ENCODE peak calls at places on chromosomes 1 and 21, in six cellular contexts. Y is IMR-90, S is sigmoid colon, J is endothelial cell of umbilical vein, M is thyroid gland, L is Peyer's patch. Z is an unnamed sample.

GRCh38 chr1:108645479-108646184 is 15.3 kb downstream of the HENMT1 start:
- DNase-seq in L (no peak), M (no peak), J (no peak), S (no peak), Y (no peak), Z (no peak)

GRCh38 chr1:115262886-115263285 is 75.2 kb downstream of the NGF start:
- DNase-seq in L (no peak), J (no peak), M (no peak), S (no peak), Y (peak; percentile 21), Z (no peak)

GRCh38 chr1:84758968-84759491 is 68.8 kb upstream of the SSX2IP start:
- DNase-seq in S (no peak), M (no peak), L (no peak), Y (peak; percentile 53), J (no peak), Z (no peak)

GRCh38 chr21:46621457-46622182 is 13.9 kb upstream of the PRMT2 start:
- DNase-seq in Y (no peak), L (no peak), J (no peak), S (peak; percentile 71), M (no peak), Z (no peak)

GRCh38 chr21:40765771-40766170 is 81.2 kb downstream of the DSCAM start:
- DNase-seq in L (no peak), M (no peak), J (no peak), Y (no peak), S (no peak), Z (no peak)

GRCh38 chr1:180181048-180181447 is 26.4 kb downstream of the QSOX1 start:
- DNase-seq in Y (no peak), S (peak; percentile 59), M (no peak), J (peak; percentile 22), L (peak; percentile 20), Z (no peak)

GRCh38 chr1:63775418-63776127 is 1.8 kb downstream of the ROR1 start:
- DNase-seq in M (no peak), S (no peak), L (no peak), J (no peak), Y (peak; percentile 17), Z (no peak)

GRCh38 chr1:148383966-148384365 is 99.1 kb downstream of the PPIAL4G start:
- DNase-seq in M (no peak), Y (no peak), J (no peak), S (no peak), L (no peak), Z (no peak)

GRCh38 chr1:205124726-205125125 is 2.9 kb upstream of the RBBP5 start:
- DNase-seq in L (peak; percentile 33), Y (no peak), S (no peak), J (no peak), M (no peak), Z (no peak)

GRCh38 chr1:8116892-8117262 is 90.8 kb upstream of the ERRFI1 start:
- DNase-seq in L (no peak), S (peak; percentile 92), J (peak; percentile 82), Y (peak; percentile 93), M (peak; percentile 77), Z (no peak)

GRCh38 chr1:71351438-71351837 is 270.6 kb upstream of the ZRANB2 start:
- DNase-seq in Y (peak; percentile 81), S (no peak), J (peak; percentile 5), L (no peak), M (no peak), Z (no peak)

GRCh38 chr21:46058339-46059145 is 39.4 kb upstream of the COL6A2 start:
- DNase-seq in M (no peak), L (no peak), Y (no peak), J (no peak), S (peak; percentile 60), Z (no peak)

GRCh38 chr1:175208773-175209492 is 16.4 kb upstream of the KIAA0040 start:
- DNase-seq in S (no peak), Y (no peak), L (peak; percentile 78), M (no peak), J (no peak), Z (no peak)

GRCh38 chr1:8631163-8631562 is 186.3 kb downstream of the RERE start:
- DNase-seq in Y (peak; percentile 10), M (no peak), L (no peak), J (no peak), S (no peak), Z (no peak)

GRCh38 chr1:40078512-40079333 is 18.3 kb downstream of the PPT1 start:
- DNase-seq in M (peak; percentile 42), Y (peak; percentile 46), S (no peak), J (peak; percentile 60), L (peak; percentile 46), Z (peak; percentile 72)

GRCh38 chr1:21139601-21140000 is 37.1 kb downstream of the EIF4G3 start:
- DNase-seq in J (peak; percentile 50), M (peak; percentile 65), Y (no peak), S (no peak), L (no peak), Z (peak; percentile 31)

GRCh38 chr1:172382949-172383348 is 37.5 kb upstream of the C1orf105 start:
- DNase-seq in Y (no peak), S (no peak), L (no peak), J (no peak), M (no peak), Z (no peak)

GRCh38 chr1:225813250-225813964 is 3.5 kb downstream of the EPHX1 start:
- DNase-seq in J (peak; percentile 25), M (peak; percentile 49), Y (peak; percentile 62), S (peak; percentile 89), L (peak; percentile 22), Z (peak; percentile 91)

GRCh38 chr21:16169102-16169511 is 439.3 kb downstream of the USP25 start:
- DNase-seq in S (no peak), M (no peak), Y (peak; percentile 8), L (no peak), J (no peak), Z (no peak)

DNA sequence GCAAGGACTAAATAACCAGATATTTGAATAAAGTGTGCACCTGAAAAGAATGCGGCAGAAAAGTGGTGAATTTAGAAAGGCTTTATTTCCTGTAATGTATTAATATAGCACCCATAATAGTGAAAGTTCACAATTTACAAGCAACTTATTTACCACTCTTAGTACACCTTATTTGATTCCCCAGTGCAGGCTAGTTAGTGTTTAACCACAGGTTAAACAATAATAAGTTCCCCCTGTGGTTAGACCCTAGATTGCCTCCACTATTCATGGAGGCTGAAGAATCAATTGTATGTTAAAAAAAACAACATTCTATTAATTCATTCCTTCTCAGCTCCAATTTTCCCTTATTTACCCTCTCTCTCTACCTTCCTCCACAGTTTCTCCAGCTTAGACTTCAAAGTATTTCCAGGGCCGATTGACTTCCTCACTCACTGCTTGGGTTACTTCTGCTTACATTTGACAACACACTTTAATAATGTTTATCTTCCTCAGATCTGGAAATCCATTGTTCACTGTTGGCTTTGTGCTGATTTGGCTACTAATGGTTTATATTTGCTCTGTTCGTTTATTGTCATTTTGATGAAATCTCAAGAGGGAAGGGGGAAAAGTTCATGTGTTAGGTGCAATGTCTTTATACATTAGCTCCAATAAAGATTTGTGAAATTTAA is 796.3 kb downstream of the BRINP3 start:
- DNase-seq in S (no peak), J (peak; percentile 43), M (no peak), L (no peak), Y (no peak), Z (no peak)
- H3K27me3 ChIP-seq in S (no peaks in the 10 kb centered on the region), J (no peaks in the 10 kb centered on the region), M (no peaks in the 10 kb centered on the region), L (no peaks in the 10 kb centered on the region), Y (no peaks in the 10 kb centered on the region), Z (no peaks in the 10 kb centered on the region)

DNA sequence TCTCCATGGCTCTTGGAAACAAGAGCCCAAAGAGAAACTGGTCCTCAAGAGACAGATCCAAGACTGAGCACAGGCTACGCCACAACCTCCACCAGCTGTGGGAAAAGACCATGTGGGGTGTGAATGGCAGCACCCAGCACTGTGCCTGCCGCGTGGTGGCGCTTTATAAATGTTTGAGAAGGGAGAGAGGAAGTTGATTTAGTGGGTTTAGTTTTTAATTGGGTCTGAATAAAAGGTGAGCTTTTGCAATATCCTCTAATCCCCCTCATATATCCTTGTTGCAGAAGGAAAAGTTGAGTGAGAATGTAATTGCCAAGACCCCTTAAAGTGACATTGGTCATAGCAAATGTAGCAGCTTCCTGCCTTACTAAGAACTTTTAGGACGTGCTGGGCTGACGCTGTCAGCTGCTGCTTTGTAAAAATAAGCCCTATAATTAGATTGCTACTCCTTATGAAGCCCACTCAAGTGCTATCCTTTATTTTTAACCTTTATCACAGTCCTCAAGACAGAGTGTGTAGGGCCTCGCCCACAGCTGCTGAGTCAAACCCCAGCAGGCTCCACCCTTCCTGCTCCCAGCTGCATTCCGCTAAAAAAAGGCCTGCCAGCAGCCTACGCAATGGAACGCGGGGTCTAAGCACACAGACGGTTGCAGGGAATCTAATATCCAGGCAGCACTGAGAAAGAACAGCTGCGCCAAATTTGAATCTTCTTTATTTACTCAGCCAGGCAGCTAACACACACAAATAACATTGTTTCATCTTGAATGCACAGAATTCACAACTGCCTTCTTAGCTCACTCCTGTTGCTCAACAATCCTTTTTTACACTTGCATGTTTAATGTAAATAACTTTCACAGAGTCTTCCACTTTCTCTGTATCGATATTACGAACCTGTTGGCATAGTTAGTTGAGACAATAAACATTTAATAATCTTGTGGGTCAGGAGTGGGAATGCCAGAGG is 47.3 kb upstream of the PRDX6 start:
- DNase-seq in J (peak; percentile 75), S (peak; percentile 96), Y (peak; percentile 96), L (peak; percentile 82), M (peak; percentile 75), Z (peak; percentile 74)
- TF ChIP-seq POLR2A in J (no peak), S (no peak), Y (no peak), L (no peak), M (no peak), Z (peak; percentile 22)

DNA sequence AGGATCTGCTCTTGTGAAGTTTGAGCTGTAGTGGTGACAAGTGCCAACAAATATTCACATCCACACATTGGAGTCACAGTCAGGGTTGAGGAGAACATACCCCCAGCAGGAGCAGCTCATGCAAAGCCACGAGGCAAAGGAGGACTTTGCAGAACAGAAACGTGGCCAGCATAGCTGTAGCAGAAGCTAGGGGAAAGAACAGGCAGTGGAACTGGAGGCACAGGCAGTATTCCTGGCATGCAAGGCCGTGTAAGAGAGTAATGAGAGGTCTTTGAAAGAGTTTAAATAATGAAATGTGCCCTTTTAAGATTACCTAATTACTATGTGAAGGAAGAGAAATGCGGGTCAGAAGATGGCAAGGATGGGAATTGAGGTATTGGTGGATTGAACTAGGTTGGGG is 40.9 kb upstream of the IKBKE start:
- DNase-seq in Y (no peak), L (no peak), J (peak; percentile 14), S (no peak), M (no peak), Z (no peak)
- H3K27me3 ChIP-seq in Y (no peaks in the 10 kb centered on the region), L (no peaks in the 10 kb centered on the region), J (no peaks in the 10 kb centered on the region), S (no peaks in the 10 kb centered on the region), M (no peaks in the 10 kb centered on the region), Z (no peaks in the 10 kb centered on the region)

DNA sequence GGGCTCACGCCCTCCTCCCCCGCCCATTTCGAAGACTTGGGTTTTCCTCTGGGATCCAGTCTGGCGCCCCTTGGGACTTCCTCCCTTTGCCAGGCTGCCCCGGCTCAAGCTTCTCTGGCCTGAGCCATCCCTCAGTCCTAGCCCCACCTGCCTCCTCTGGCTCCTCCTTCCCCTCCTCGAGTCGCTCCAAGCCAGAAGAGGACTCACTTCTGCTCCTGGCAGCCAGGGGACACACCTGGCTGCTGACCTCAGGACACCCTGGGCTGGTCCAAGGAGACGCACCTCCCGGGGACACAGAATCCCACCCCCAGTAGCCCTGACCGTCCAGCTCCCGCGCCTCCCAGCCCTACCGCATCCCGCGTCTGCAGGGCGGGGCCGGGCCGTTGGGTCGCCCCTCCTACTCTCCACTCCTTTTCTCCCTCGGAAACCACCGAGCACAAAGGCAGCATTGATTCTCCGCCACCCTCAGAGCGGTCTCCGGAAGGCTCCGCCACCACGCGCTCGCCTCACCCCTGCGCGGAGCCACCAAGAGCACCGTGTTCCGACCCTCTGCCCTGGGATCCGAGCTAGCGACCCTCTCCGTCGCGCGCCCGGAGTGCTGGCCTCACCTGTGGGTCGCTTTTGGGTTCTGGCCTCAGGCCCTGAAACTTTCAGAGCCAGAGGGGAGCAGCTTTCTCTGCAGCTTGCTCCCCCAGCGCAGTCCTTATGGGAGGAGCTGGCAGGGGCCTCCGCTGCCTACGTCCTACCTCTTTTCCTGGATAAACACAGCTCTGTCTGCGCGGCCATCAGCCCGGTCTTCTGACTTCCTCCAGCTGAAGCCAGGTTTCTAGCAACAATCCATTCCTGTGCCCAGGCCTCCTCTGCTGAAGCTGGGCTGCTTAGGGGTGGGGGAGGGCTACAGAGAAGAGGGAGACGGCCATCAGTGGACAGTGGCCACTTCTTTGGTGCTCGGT is at the start of gene C2CD4D:
- DNase-seq in J (no peak), L (peak; percentile 46), Y (no peak), M (peak; percentile 81), S (no peak), Z (no peak)
- TF ChIP-seq POLR2A in J (no peak), L (peak; percentile 64), Y (no peak), M (no peak), S (no peak), Z (no peak)